ENCODE peak calls at places on chromosomes 3 and 15, in four cellular contexts. One of them, this sample, is unnamed.

GRCh38 chr15:20294651-20295237 is 246.9 kb downstream of the GOLGA6L6 start:
- DNase-seq in activated CD8-positive, alpha-beta T cell treated with anti-CD3 and anti-CD28 coated beads for 36 hours: no peak
- DNase-seq in lower leg skin: no peak
- DNase-seq in HFFc6: no peak
- DNase-seq in this sample: no peak

GRCh38 chr3:127825764-127826163 is 3.4 kb upstream of the MGLL start:
- DNase-seq in activated CD8-positive, alpha-beta T cell treated with anti-CD3 and anti-CD28 coated beads for 36 hours: no peak
- DNase-seq in lower leg skin: no peak
- DNase-seq in HFFc6: no peak
- DNase-seq in this sample: no peak

GRCh38 chr3:63763156-63763555 is 55.9 kb upstream of the C3orf49 start:
- DNase-seq in activated CD8-positive, alpha-beta T cell treated with anti-CD3 and anti-CD28 coated beads for 36 hours: no peak
- DNase-seq in lower leg skin: no peak
- DNase-seq in HFFc6: peak
- DNase-seq in this sample: no peak

GRCh38 chr15:63134245-63134644 is 12.6 kb downstream of the LACTB start:
- DNase-seq in activated CD8-positive, alpha-beta T cell treated with anti-CD3 and anti-CD28 coated beads for 36 hours: no peak
- DNase-seq in lower leg skin: no peak
- DNase-seq in HFFc6: no peak
- DNase-seq in this sample: no peak

GRCh38 chr3:129699635-129700034 is 93.2 kb upstream of the PLXND1 start:
- DNase-seq in activated CD8-positive, alpha-beta T cell treated with anti-CD3 and anti-CD28 coated beads for 36 hours: no peak
- DNase-seq in lower leg skin: no peak
- DNase-seq in HFFc6: no peak
- DNase-seq in this sample: no peak

GRCh38 chr3:105553851-105554250 is 187.1 kb downstream of the ALCAM start:
- DNase-seq in activated CD8-positive, alpha-beta T cell treated with anti-CD3 and anti-CD28 coated beads for 36 hours: no peak
- DNase-seq in lower leg skin: no peak
- DNase-seq in HFFc6: peak
- DNase-seq in this sample: no peak

GRCh38 chr3:49013738-49014660 is 4.4 kb downstream of the DALRD3 start:
- DNase-seq in activated CD8-positive, alpha-beta T cell treated with anti-CD3 and anti-CD28 coated beads for 36 hours: peak
- DNase-seq in lower leg skin: no peak
- DNase-seq in HFFc6: no peak
- DNase-seq in this sample: no peak

GRCh38 chr3:98713984-98714383 is 49.2 kb upstream of the ST3GAL6 start:
- DNase-seq in activated CD8-positive, alpha-beta T cell treated with anti-CD3 and anti-CD28 coated beads for 36 hours: no peak
- DNase-seq in lower leg skin: no peak
- DNase-seq in HFFc6: no peak
- DNase-seq in this sample: no peak

GRCh38 chr15:39925112-39925830 is 5.2 kb upstream of the GPR176 start:
- DNase-seq in activated CD8-positive, alpha-beta T cell treated with anti-CD3 and anti-CD28 coated beads for 36 hours: peak
- DNase-seq in lower leg skin: no peak
- DNase-seq in HFFc6: no peak
- DNase-seq in this sample: no peak

DNA sequence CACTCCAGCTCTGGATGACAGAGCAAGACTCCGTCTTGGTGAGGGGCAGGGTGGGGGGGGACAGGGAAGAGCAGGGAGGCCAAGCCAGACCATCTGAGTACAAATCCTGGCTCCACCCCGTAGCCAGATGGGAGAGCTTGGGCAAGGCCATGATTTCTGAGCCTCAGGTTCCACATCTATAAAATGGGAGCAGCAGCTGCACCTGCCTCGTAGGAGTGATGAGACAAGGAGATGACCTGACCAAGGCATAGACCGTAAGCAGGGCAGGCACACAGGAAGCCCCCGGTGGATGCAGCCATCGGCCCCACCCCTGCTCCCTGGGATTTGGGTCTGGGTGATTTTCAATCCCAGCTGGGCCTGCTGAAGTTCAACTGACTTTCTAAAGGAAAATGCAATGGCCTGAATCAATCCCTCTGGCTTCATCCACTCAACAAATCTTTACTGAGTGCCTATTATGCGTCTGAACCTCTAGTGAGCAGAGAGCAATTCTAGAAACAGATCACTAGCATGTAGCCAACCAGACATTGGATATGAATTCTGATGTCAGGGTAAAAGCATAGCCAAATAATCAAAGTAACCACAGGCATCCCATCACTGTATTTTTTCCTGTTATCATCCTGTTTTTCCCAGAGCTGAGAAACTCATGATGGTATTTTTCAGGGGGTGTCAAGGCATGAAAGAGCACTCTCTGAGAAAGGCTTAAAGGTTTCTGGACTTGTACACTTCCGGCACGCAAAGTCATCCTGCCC is 141.2 kb downstream of the NUP210 start:
- DNase-seq in activated CD8-positive, alpha-beta T cell treated with anti-CD3 and anti-CD28 coated beads for 36 hours: no peak
- DNase-seq in lower leg skin: no peak
- DNase-seq in HFFc6: no peak
- DNase-seq in this sample: no peak
- TF ChIP-seq CTCF in activated CD8-positive, alpha-beta T cell treated with anti-CD3 and anti-CD28 coated beads for 36 hours: no peak
- TF ChIP-seq CTCF in lower leg skin: no peak
- TF ChIP-seq CTCF in HFFc6: no peak
- TF ChIP-seq CTCF in this sample: no peak

DNA sequence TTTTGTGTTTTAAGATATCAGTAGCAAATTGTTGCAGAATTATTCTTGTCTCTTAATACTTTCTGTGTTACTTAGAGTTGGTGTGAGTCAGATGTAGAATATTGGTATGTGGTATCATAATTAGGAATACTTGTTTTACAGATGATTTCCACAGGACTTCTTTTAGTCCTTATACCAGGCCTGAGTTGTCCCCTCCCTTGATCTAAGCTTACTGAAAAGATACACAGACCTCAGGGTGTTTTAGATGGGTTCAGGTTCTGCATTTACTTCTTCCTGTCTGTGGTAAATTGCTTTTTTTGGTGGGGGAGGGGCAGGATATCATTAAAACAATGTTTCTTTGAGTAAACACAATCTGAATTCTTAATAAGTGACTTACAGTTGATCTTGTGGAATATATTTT is 14.2 kb downstream of the DZIP3 start:
- DNase-seq in activated CD8-positive, alpha-beta T cell treated with anti-CD3 and anti-CD28 coated beads for 36 hours: no peak
- DNase-seq in lower leg skin: no peak
- DNase-seq in HFFc6: peak
- DNase-seq in this sample: no peak
- TF ChIP-seq CTCF in activated CD8-positive, alpha-beta T cell treated with anti-CD3 and anti-CD28 coated beads for 36 hours: no peak
- TF ChIP-seq CTCF in lower leg skin: no peak
- TF ChIP-seq CTCF in HFFc6: no peak
- TF ChIP-seq CTCF in this sample: no peak

DNA sequence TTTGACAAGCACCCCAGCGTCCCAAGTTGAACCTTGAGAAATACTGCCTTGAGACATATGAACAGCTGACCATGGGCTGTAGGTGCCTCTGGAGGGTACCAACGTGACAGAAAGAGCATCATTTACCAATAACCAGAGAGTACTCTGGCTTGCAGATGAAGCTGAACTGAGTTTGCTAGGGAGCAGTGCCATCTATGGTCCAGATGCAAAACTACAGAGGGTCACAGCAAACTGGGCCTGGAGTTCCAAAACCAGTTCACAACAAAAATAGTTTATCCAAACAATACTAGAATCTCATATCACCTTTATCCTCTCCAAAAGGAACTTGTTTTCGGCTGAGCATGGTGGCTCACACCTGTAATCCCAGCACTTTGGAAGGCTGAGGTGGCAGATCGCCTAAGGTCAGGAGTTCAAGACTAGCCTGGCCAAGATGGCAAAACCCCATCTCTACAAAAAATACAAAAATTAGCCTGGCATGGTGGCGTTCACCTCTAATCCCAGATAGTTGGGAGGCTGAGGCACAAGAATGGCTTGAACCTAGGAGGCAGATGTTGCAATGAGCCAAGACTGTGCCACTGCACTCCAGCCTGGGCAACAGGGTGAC is 69.3 kb downstream of the CHAC1 start:
- DNase-seq in activated CD8-positive, alpha-beta T cell treated with anti-CD3 and anti-CD28 coated beads for 36 hours: peak
- DNase-seq in lower leg skin: no peak
- DNase-seq in HFFc6: peak
- DNase-seq in this sample: peak
- TF ChIP-seq CTCF in activated CD8-positive, alpha-beta T cell treated with anti-CD3 and anti-CD28 coated beads for 36 hours: peak
- TF ChIP-seq CTCF in lower leg skin: no peak
- TF ChIP-seq CTCF in HFFc6: peak
- TF ChIP-seq CTCF in this sample: peak

DNA sequence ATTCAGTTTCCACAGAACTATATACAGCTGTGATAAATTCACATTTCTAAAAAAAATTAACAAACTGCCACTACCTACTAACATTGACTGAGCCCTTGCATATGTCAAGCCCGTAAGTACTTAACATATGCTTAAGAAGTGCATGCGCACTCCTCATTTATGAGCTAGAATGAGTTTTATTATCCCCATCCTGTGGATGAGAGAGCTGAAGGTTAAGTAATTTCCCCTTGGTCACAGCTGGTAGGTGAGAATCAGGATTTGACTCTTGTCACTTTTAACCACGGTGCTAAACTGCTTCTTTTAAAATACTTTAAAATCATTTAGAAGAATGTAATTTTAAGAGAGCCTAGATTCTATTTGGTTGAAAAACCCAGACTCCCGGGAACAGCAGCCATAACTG is 25.9 kb downstream of the CXCR6 start:
- DNase-seq in activated CD8-positive, alpha-beta T cell treated with anti-CD3 and anti-CD28 coated beads for 36 hours: no peak
- DNase-seq in lower leg skin: no peak
- DNase-seq in HFFc6: no peak
- DNase-seq in this sample: no peak
- TF ChIP-seq CTCF in activated CD8-positive, alpha-beta T cell treated with anti-CD3 and anti-CD28 coated beads for 36 hours: no peak
- TF ChIP-seq CTCF in lower leg skin: no peak
- TF ChIP-seq CTCF in HFFc6: no peak
- TF ChIP-seq CTCF in this sample: no peak

DNA sequence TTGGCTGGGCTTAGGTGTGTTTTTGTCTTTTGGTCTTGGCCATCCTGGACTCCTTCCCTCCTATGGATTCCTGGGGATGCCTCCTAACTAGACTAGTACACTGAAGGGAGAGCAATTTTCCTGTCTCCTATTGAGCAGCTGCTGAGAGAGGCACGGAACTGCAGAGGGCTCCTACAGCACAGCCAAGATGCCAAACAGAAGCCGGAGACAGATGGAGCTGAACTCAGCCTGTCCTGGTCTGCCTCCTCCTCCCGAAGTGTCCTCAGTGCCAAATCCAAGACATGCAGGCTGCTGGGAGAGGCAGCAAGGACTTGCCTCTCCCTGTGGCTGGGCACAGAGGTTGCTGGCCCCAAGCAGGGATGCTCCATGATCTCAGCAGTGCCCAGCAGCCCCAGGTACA is 256.6 kb upstream of the PROK2 start:
- DNase-seq in activated CD8-positive, alpha-beta T cell treated with anti-CD3 and anti-CD28 coated beads for 36 hours: no peak
- DNase-seq in lower leg skin: no peak
- DNase-seq in HFFc6: no peak
- DNase-seq in this sample: no peak
- TF ChIP-seq CTCF in activated CD8-positive, alpha-beta T cell treated with anti-CD3 and anti-CD28 coated beads for 36 hours: no peak
- TF ChIP-seq CTCF in lower leg skin: no peak
- TF ChIP-seq CTCF in HFFc6: no peak
- TF ChIP-seq CTCF in this sample: no peak

DNA sequence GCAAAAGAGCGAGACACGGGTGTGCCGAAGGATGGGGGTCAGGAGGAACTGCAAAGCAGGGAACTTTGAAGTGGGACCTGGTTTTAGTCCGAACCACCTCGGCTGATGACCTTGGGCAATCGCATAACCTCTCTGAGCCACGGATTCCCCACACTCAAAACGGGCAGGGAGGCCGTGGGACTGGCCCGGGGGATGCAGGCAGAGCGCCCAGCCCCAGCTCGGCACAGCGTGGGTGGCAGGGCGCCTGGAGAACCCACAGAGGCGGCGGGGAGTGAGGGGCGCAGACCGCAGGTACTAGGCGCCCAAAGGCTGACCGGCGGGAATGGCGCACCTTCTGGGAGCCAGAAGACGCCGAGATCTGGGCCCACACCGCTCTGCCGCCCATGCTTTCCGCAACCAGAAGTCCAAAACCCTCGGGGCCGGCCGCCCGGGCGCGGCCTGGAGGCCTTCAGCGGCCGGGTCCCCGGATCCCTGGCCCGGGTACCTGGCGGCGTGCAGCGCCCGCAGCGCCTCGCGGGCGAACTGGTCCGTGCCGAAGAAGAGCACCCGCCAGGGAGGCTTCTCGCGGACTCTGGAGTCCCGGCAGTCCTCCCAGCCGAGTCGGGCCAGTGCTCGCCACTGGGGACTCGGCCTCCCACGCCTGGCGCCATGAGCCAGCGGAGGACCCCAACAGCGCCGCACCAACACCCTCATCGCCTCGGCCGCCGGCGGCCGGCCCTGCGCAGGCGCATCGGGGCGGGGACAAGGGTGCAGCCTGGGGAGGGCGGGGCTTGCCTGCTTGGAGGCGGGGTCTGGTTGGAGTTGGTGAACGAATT is at the start of gene MTFMT:
- DNase-seq in activated CD8-positive, alpha-beta T cell treated with anti-CD3 and anti-CD28 coated beads for 36 hours: peak
- DNase-seq in lower leg skin: peak
- DNase-seq in HFFc6: peak
- DNase-seq in this sample: peak
- TF ChIP-seq CTCF in activated CD8-positive, alpha-beta T cell treated with anti-CD3 and anti-CD28 coated beads for 36 hours: no peak
- TF ChIP-seq CTCF in lower leg skin: no peak
- TF ChIP-seq CTCF in HFFc6: peak
- TF ChIP-seq CTCF in this sample: no peak

GRCh38 chr3:190696777-190697501 is 165.6 kb downstream of the GMNC start:
- DNase-seq in activated CD8-positive, alpha-beta T cell treated with anti-CD3 and anti-CD28 coated beads for 36 hours: peak
- DNase-seq in lower leg skin: no peak
- DNase-seq in HFFc6: peak
- DNase-seq in this sample: peak

GRCh38 chr3:190699784-190700183 is 162.7 kb downstream of the GMNC start:
- DNase-seq in activated CD8-positive, alpha-beta T cell treated with anti-CD3 and anti-CD28 coated beads for 36 hours: no peak
- DNase-seq in lower leg skin: no peak
- DNase-seq in HFFc6: no peak
- DNase-seq in this sample: no peak

GRCh38 chr3:190697502-190697830 is 165.0 kb downstream of the GMNC start:
- DNase-seq in activated CD8-positive, alpha-beta T cell treated with anti-CD3 and anti-CD28 coated beads for 36 hours: no peak
- DNase-seq in lower leg skin: no peak
- DNase-seq in HFFc6: no peak
- DNase-seq in this sample: no peak

GRCh38 chr3:190697901-190698300 is 164.6 kb downstream of the GMNC start:
- DNase-seq in activated CD8-positive, alpha-beta T cell treated with anti-CD3 and anti-CD28 coated beads for 36 hours: no peak
- DNase-seq in lower leg skin: no peak
- DNase-seq in HFFc6: peak
- DNase-seq in this sample: no peak

DNA sequence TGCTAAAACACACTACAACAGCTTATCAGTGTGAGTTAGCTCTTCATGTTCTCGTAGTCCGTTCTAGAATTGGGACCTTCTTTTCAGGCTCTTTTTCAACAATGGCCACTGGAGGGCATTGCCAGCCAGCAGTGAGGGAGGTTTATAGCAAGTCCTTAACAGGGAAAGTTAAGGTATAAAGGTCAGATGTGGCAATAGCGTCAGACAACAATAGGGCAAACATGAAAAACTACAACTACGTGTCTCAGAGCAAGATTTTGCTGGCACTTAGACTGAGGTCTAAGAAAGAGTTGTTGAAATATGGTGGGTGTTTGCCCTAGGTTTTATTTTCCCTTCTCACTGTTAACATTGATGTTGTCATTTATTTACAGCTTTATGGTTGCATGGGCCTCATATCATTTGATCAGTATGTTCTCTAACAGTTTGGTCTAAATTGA is 161.4 kb downstream of the GMNC start:
- DNase-seq in activated CD8-positive, alpha-beta T cell treated with anti-CD3 and anti-CD28 coated beads for 36 hours: peak
- DNase-seq in lower leg skin: no peak
- DNase-seq in HFFc6: peak
- DNase-seq in this sample: peak
- TF ChIP-seq CTCF in activated CD8-positive, alpha-beta T cell treated with anti-CD3 and anti-CD28 coated beads for 36 hours: peak
- TF ChIP-seq CTCF in lower leg skin: no peak
- TF ChIP-seq CTCF in HFFc6: peak
- TF ChIP-seq CTCF in this sample: peak

GRCh38 chr3:141203866-141204265 is 27.8 kb upstream of the PXYLP1 start:
- DNase-seq in activated CD8-positive, alpha-beta T cell treated with anti-CD3 and anti-CD28 coated beads for 36 hours: no peak
- DNase-seq in lower leg skin: no peak
- DNase-seq in HFFc6: no peak
- DNase-seq in this sample: no peak
- TF ChIP-seq CTCF in activated CD8-positive, alpha-beta T cell treated with anti-CD3 and anti-CD28 coated beads for 36 hours: no peak
- TF ChIP-seq CTCF in lower leg skin: no peak
- TF ChIP-seq CTCF in HFFc6: no peak
- TF ChIP-seq CTCF in this sample: no peak

This sample was measured in GM20000.